ENCODE peak calls at places on chromosomes 12 and 14, in nine cellular contexts. B is fibroblast of lung, G is colonic mucosa, D is OCI-LY7, I is IMR-90, F is heart right ventricle, O is kidney, E is fibroblast of villous mesenchyme, P is cardiac muscle cell. Y is an unnamed sample.

GRCh38 chr14:54815016-54815415 is 87.6 kb downstream of the GCH1 start:
- DNase-seq in B (peak; percentile 19), G (no peak), D (no peak), I (peak; percentile 20), F (no peak), O (peak; percentile 82), E (no peak), P (no peak), Y (no peak)

GRCh38 chr12:47817272-47818006 is 2.3 kb downstream of the HDAC7 start:
- DNase-seq in B (no peak), G (no peak), D (peak; percentile 31), I (no peak), F (no peak), O (peak; percentile 62), E (no peak), P (no peak), Y (no peak)

GRCh38 chr12:73623421-73623820 is 914.2 kb upstream of the ATXN7L3B start:
- DNase-seq in B (no peak), G (no peak), D (no peak), I (no peak), F (no peak), O (no peak), E (no peak), P (no peak), Y (no peak)

GRCh38 chr12:53232641-53233538 is 881 bp upstream of the RARG start:
- DNase-seq in B (peak; percentile 49), G (peak; percentile 89), D (no peak), I (no peak), F (no peak), O (peak; percentile 88), E (peak; percentile 42), P (peak; percentile 66), Y (no peak)

GRCh38 chr14:104120281-104120741 is 18.1 kb upstream of the KIF26A start:
- DNase-seq in B (no peak), G (peak; percentile 15), D (no peak), I (no peak), F (no peak), O (peak; percentile 28), E (no peak), P (no peak), Y (no peak)

GRCh38 chr12:12449533-12450025 is 92.7 kb downstream of the BORCS5 start:
- DNase-seq in B (peak; percentile 75), G (no peak), D (no peak), I (peak; percentile 16), F (no peak), O (no peak), E (peak; percentile 32), P (no peak), Y (no peak)

GRCh38 chr12:103698752-103699540 is 111.9 kb downstream of the STAB2 start:
- DNase-seq in B (no peak), G (no peak), D (no peak), I (no peak), F (no peak), O (no peak), E (no peak), P (no peak), Y (no peak)

GRCh38 chr14:102279688-102280348 is 25.1 kb downstream of the MOK start:
- DNase-seq in B (peak; percentile 73), G (no peak), D (no peak), I (peak; percentile 100), F (no peak), O (no peak), E (peak; percentile 73), P (no peak), Y (no peak)

GRCh38 chr14:104715416-104715815 is 8.6 kb upstream of the ADSS1 start:
- DNase-seq in B (no peak), G (no peak), D (no peak), I (no peak), F (no peak), O (no peak), E (no peak), P (no peak), Y (no peak)

GRCh38 chr12:108918206-108918605 is 38.3 kb downstream of the DAO start:
- DNase-seq in B (no peak), G (no peak), D (no peak), I (no peak), F (no peak), O (no peak), E (no peak), P (no peak), Y (no peak)

GRCh38 chr12:5665615-5666014 is 233.7 kb downstream of the NTF3 start:
- DNase-seq in B (peak; percentile 33), G (no peak), D (no peak), I (peak; percentile 95), F (no peak), O (no peak), E (no peak), P (no peak), Y (no peak)

GRCh38 chr12:27821259-27821973 is 41.4 kb upstream of the MANSC4 start:
- DNase-seq in B (peak; percentile 86), G (peak; percentile 68), D (peak; percentile 83), I (peak; percentile 85), F (peak; percentile 50), O (no peak), E (peak; percentile 76), P (peak; percentile 86), Y (peak; percentile 37)

GRCh38 chr12:25072901-25073645 is 121.9 kb downstream of the DNAI7 start:
- DNase-seq in B (no peak), G (no peak), D (no peak), I (peak; percentile 13), F (no peak), O (no peak), E (no peak), P (no peak), Y (no peak)

GRCh38 chr14:90061849-90062794 is at the start of gene KCNK13:
- DNase-seq in B (no peak), G (peak; percentile 23), D (no peak), I (no peak), F (no peak), O (no peak), E (no peak), P (peak; percentile 43), Y (no peak)

GRCh38 chr14:39265032-39265431 is 31.3 kb downstream of the MIA2 start:
- DNase-seq in B (peak; percentile 53), G (no peak), D (peak; percentile 44), I (peak; percentile 32), F (no peak), O (no peak), E (peak; percentile 33), P (peak; percentile 22), Y (no peak)

GRCh38 chr14:92598549-92598905 is 84.9 kb downstream of the RIN3 start:
- DNase-seq in B (no peak), G (no peak), D (no peak), I (no peak), F (no peak), O (no peak), E (no peak), P (no peak), Y (no peak)

GRCh38 chr12:4784404-4785054 is 64.3 kb downstream of the GALNT8 start:
- DNase-seq in B (no peak), G (no peak), D (no peak), I (no peak), F (no peak), O (no peak), E (no peak), P (no peak), Y (no peak)

GRCh38 chr12:8687846-8688601 is 9.8 kb upstream of the RIMKLB start:
- DNase-seq in B (peak; percentile 91), G (no peak), D (peak; percentile 74), I (peak; percentile 82), F (peak; percentile 32), O (no peak), E (peak; percentile 78), P (peak; percentile 82), Y (no peak)

GRCh38 chr12:96578526-96579125 is 89.2 kb downstream of the CFAP54 start:
- DNase-seq in B (peak; percentile 80), G (no peak), D (peak; percentile 73), I (peak; percentile 64), F (peak; percentile 6), O (no peak), E (peak; percentile 64), P (peak; percentile 66), Y (peak; percentile 45)

GRCh38 chr12:105705765-105706164 is 375.3 kb downstream of the C12orf75 start:
- DNase-seq in B (peak; percentile 79), G (peak; percentile 42), D (peak; percentile 29), I (peak; percentile 67), F (peak; percentile 74), O (no peak), E (peak; percentile 75), P (peak; percentile 73), Y (no peak)

GRCh38 chr12:13864081-13864673 is 117.2 kb downstream of the GRIN2B start:
- DNase-seq in B (peak; percentile 64), G (peak; percentile 78), D (peak; percentile 80), I (peak; percentile 61), F (peak; percentile 66), O (peak; percentile 87), E (peak; percentile 51), P (peak; percentile 84), Y (peak; percentile 24)

GRCh38 chr12:116672842-116673516 is 64.9 kb downstream of the SPRING1 start:
- DNase-seq in B (no peak), G (no peak), D (peak; percentile 45), I (no peak), F (no peak), O (no peak), E (no peak), P (no peak), Y (peak; percentile 16)

GRCh38 chr14:35297677-35298076 is 5.5 kb downstream of the PSMA6 start:
- DNase-seq in B (no peak), G (no peak), D (no peak), I (no peak), F (no peak), O (no peak), E (no peak), P (no peak), Y (no peak)
- H3K4me3 ChIP-seq in B (no peak overlapping the region), G (no peak overlapping the region), D (no peak overlapping the region), I (no peak overlapping the region), F (no peak overlapping the region), O (no peak overlapping the region), E (no peak overlapping the region), P (no peak overlapping the region), Y (no peak overlapping the region)

GRCh38 chr14:57293851-57294837 is 25.4 kb downstream of the AP5M1 start:
- DNase-seq in B (peak; percentile 54), G (no peak), D (peak; percentile 31), I (peak; percentile 35), F (no peak), O (no peak), E (peak; percentile 34), P (no peak), Y (no peak)
- TF ChIP-seq CTCF in B (peak; percentile 21), G (no peak), D (peak; percentile 78), I (peak; percentile 49), F (peak; percentile 41), O (peak; percentile 17), E (peak; percentile 43), P (peak; percentile 35), Y (no peak)

DNA sequence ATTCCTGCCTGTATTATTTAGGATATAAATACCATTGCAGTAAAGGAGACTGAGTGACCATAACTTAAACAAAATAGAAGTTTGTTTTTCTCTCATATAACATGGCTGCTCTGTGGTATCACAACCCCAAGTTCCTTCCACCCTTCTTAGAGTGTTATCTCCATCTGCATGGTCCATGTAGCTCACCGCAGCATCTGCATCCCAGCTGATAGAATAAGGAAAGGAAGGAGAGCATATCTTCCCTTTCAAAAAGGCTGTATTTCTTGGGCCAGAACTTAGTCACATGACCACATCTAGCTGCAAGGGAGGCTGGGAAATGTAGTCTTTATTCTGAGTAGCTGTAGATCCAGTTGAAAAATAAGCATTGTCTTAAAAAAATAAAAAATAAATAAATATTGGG is 184.8 kb upstream of the NUDT4 start:
- DNase-seq in B (no peak), G (no peak), D (no peak), I (no peak), F (no peak), O (no peak), E (no peak), P (no peak), Y (no peak)
- H3K4me3 ChIP-seq in B (no peak overlapping the region), G (no peak overlapping the region), D (no peak overlapping the region), I (no peak overlapping the region), F (no peak overlapping the region), O (no peak overlapping the region), E (no peak overlapping the region), P (no peak overlapping the region), Y (no peak overlapping the region)

GRCh38 chr14:61543946-61544345 is 151.4 kb upstream of the HIF1A start:
- DNase-seq in B (no peak), G (no peak), D (no peak), I (no peak), F (no peak), O (no peak), E (no peak), P (no peak), Y (no peak)
- TF ChIP-seq CTCF in B (no peak), G (no peak), D (no peak), I (no peak), F (no peak), O (no peak), E (no peak), P (no peak), Y (no peak)

Y was measured in GM12864.